ENCODE peak calls at places on chromosomes 13 and 19, in eight cellular contexts. X is Calu3, G is amniotic stem cell, J is epithelial cell of esophagus, R is neural crest cell, U is pancreas, H is WTC11, B is PC-9. C is an unnamed sample.

GRCh38 chr13:43077906-43078305 is 54.5 kb downstream of the DNAJC15 start:
- DNase-seq in X (no peak), G (no peak), J (no peak), R (no peak), U (no peak), H (no peak), B (no peak), C (no peak)

GRCh38 chr13:98599502-98600328 is 22.8 kb upstream of the STK24 start:
- DNase-seq in X (no peak), G (no peak), J (no peak), R (no peak), U (no peak), H (no peak), B (no peak), C (no peak)

GRCh38 chr19:4578552-4579248 is 19.2 kb upstream of the SEMA6B start:
- DNase-seq in X (no peak), G (no peak), J (no peak), R (no peak), U (no peak), H (no peak), B (no peak), C (no peak)

GRCh38 chr19:14517840-14518505 is at the start of gene DNAJB1:
- DNase-seq in X (peak; percentile 73), G (no peak), J (peak; percentile 78), R (no peak), U (peak; percentile 84), H (peak; percentile 58), B (no peak), C (peak; percentile 85)

GRCh38 chr19:18967358-18968146 is 26.5 kb upstream of the HOMER3 start:
- DNase-seq in X (no peak), G (no peak), J (peak; percentile 90), R (no peak), U (peak; percentile 56), H (no peak), B (peak; percentile 46), C (peak; percentile 37)

GRCh38 chr13:107824636-107825035 is 390.7 kb downstream of the LIG4 start:
- DNase-seq in X (no peak), G (no peak), J (no peak), R (no peak), U (no peak), H (no peak), B (no peak), C (no peak)

GRCh38 chr13:97380696-97381095 is 53.3 kb upstream of the RAP2A start:
- DNase-seq in X (no peak), G (no peak), J (no peak), R (no peak), U (no peak), H (no peak), B (no peak), C (no peak)

GRCh38 chr19:15253513-15253912 is 21.3 kb upstream of the EPHX3 start:
- DNase-seq in X (no peak), G (no peak), J (no peak), R (no peak), U (no peak), H (no peak), B (no peak), C (no peak)

GRCh38 chr13:40484101-40484800 is 182.2 kb downstream of the FOXO1 start:
- DNase-seq in X (no peak), G (no peak), J (no peak), R (no peak), U (no peak), H (no peak), B (no peak), C (no peak)

C was measured in globus pallidus.